ENCODE peak calls at places on chromosomes 2 and 18, in five cellular contexts. U, R, I, V and M are unnamed samples.

GRCh38 chr18:74511823-74512222 is 15.7 kb downstream of the CNDP2 start:
- DNase-seq in U (no peak), I (no peak), V (no peak), R (no peak), M (no peak)

GRCh38 chr2:32756074-32756727 is 128.4 kb downstream of the TTC27 start:
- DNase-seq in U (no peak), V (no peak), R (no peak), I (no peak), M (no peak)

GRCh38 chr2:37599688-37600525 is 71.5 kb downstream of the CDC42EP3 start:
- DNase-seq in U (no peak), V (no peak), R (no peak), I (no peak), M (no peak)

GRCh38 chr2:99442837-99443236 is 47.0 kb downstream of the REV1 start:
- DNase-seq in V (peak; percentile 17), U (peak; percentile 52), I (peak; percentile 8), R (no peak), M (peak; percentile 3)

GRCh38 chr2:238155761-238156694 is 2.7 kb upstream of the ERFE start:
- DNase-seq in I (no peak), R (no peak), U (peak; percentile 45), V (no peak), M (no peak)

GRCh38 chr2:203498161-203498560 is 36.9 kb downstream of the RAPH1 start:
- DNase-seq in I (no peak), R (no peak), U (peak; percentile 91), V (peak; percentile 65), M (peak; percentile 46)

GRCh38 chr18:73283032-73283431 is 415.2 kb upstream of the NETO1 start:
- DNase-seq in R (no peak), V (peak; percentile 34), U (peak; percentile 28), I (no peak), M (no peak)

GRCh38 chr2:21250693-21251092 is 126.9 kb downstream of the TDRD15 start:
- DNase-seq in U (no peak), R (no peak), I (no peak), V (no peak), M (no peak)

GRCh38 chr18:45724591-45724990 is 610 bp downstream of the SLC14A1 start:
- DNase-seq in U (no peak), I (no peak), V (no peak), R (no peak), M (no peak)

GRCh38 chr2:172845008-172845670 is 109.5 kb downstream of the RAPGEF4 start:
- DNase-seq in V (peak; percentile 15), R (no peak), U (no peak), I (no peak), M (no peak)

GRCh38 chr2:42794271-42795046 is 2.1 kb upstream of the HAAO start:
- DNase-seq in V (peak; percentile 24), R (peak; percentile 88), I (peak; percentile 78), U (peak; percentile 44), M (peak; percentile 53)

GRCh38 chr2:28358668-28359201 is 33.9 kb upstream of the FOSL2 start:
- DNase-seq in V (no peak), I (no peak), R (no peak), U (no peak), M (no peak)

GRCh38 chr2:224359569-224359968 is 42.3 kb downstream of the FAM124B start:
- DNase-seq in U (peak; percentile 9), I (peak; percentile 41), R (peak; percentile 13), V (no peak), M (peak; percentile 22)

GRCh38 chr2:204706939-204707338 is 161.7 kb downstream of the PARD3B start:
- DNase-seq in V (peak; percentile 34), R (no peak), U (peak; percentile 11), I (no peak), M (peak; percentile 16)

GRCh38 chr2:189997016-189997415 is 65.5 kb downstream of the MSTN start:
- DNase-seq in V (no peak), I (no peak), U (peak; percentile 3), R (no peak), M (no peak)

GRCh38 chr2:10274983-10275802 is 27.5 kb upstream of the HPCAL1 start:
- DNase-seq in U (no peak), R (no peak), I (no peak), V (no peak), M (no peak)

GRCh38 chr2:86216577-86217555 is 17.6 kb downstream of the MRPL35 start:
- DNase-seq in U (peak; percentile 83), R (no peak), I (no peak), V (peak; percentile 53), M (peak; percentile 33)

GRCh38 chr2:224927671-224928173 is 114.5 kb downstream of the DOCK10 start:
- DNase-seq in U (peak; percentile 76), V (no peak), R (no peak), I (no peak), M (peak; percentile 56)

GRCh38 chr2:202639233-202639632 is 4.5 kb downstream of the FAM117B start:
- DNase-seq in R (no peak), I (no peak), V (no peak), U (no peak), M (no peak)

GRCh38 chr2:168277276-168277675 is 29.9 kb upstream of the STK39 start:
- DNase-seq in R (no peak), I (no peak), V (no peak), U (no peak), M (no peak)

GRCh38 chr2:24920813-24921441 is 890 bp upstream of the ADCY3 start:
- DNase-seq in U (no peak), I (peak; percentile 85), R (peak; percentile 41), V (no peak), M (no peak)

GRCh38 chr18:74083071-74083954 is 64.3 kb downstream of the FBXO15 start:
- DNase-seq in U (no peak), I (no peak), V (peak; percentile 8), R (no peak), M (no peak)

GRCh38 chr2:55743583-55743982 is 49.9 kb upstream of the PNPT1 start:
- DNase-seq in I (no peak), R (peak; percentile 7), V (peak; percentile 42), U (peak; percentile 89), M (peak; percentile 24)

GRCh38 chr2:101151141-101151858 is at the start of gene TBC1D8:
- DNase-seq in R (peak; percentile 79), V (peak; percentile 71), U (peak; percentile 76), I (peak; percentile 85), M (peak; percentile 89)

GRCh38 chr18:42545825-42546224 is 569.7 kb downstream of the RIT2 start:
- DNase-seq in I (no peak), U (peak; percentile 92), R (no peak), V (peak; percentile 14), M (no peak)